ENCODE peak calls at places on chromosomes 16 and 17, in nine cellular contexts. W, C, Q, U, E, N, X, Z and Y are unnamed samples.

GRCh38 chr17:66372182-66372581 is 69.8 kb downstream of the PRKCA start:
- DNase-seq in N (no peak), E (no peak), Q (no peak), X (no peak), W (no peak), U (no peak), C (peak; percentile 22), Z (peak; percentile 25), Y (no peak)

GRCh38 chr16:27174798-27175197 is 28.5 kb upstream of the KDM8 start:
- DNase-seq in C (peak; percentile 75), Z (no peak), N (no peak), W (no peak), U (peak; percentile 77), Q (peak; percentile 20), X (peak; percentile 53), E (no peak), Y (peak; percentile 70)

GRCh38 chr17:58809564-58809936 is 53.9 kb downstream of the PPM1E start:
- DNase-seq in E (no peak), X (no peak), U (no peak), W (no peak), Z (no peak), C (no peak), N (no peak), Q (no peak), Y (no peak)

GRCh38 chr16:57757326-57757786 is 21.8 kb downstream of the KATNB1 start:
- DNase-seq in C (peak; percentile 84), W (peak; percentile 88), Q (peak; percentile 83), Z (peak; percentile 75), X (peak; percentile 69), U (peak; percentile 81), N (peak; percentile 97), E (peak; percentile 37), Y (peak; percentile 62)

GRCh38 chr16:9033125-9033830 is 58.2 kb upstream of the HAPSTR1 start:
- DNase-seq in Q (peak; percentile 83), E (no peak), Z (peak; percentile 21), C (peak; percentile 69), N (no peak), U (peak; percentile 81), X (peak; percentile 71), W (no peak), Y (peak; percentile 37)

GRCh38 chr17:20612635-20613034 is 33.1 kb downstream of the CDRT15L2 start:
- DNase-seq in Z (no peak), W (no peak), U (no peak), Q (no peak), C (no peak), E (no peak), N (no peak), X (no peak), Y (no peak)

GRCh38 chr16:2473999-2474876 is 689 bp upstream of the TBC1D24 start:
- DNase-seq in C (peak; percentile 37), W (peak; percentile 56), Q (peak; percentile 39), X (peak; percentile 27), E (no peak), Z (peak; percentile 68), N (no peak), U (peak; percentile 79), Y (peak; percentile 42)

GRCh38 chr17:15648384-15648783 is 28.9 kb upstream of the FBXW10B start:
- DNase-seq in C (no peak), Z (no peak), Q (no peak), X (no peak), N (no peak), W (no peak), U (peak; percentile 21), E (no peak), Y (no peak)

GRCh38 chr17:50221500-50222480 is 20.4 kb upstream of the COL1A1 start:
- DNase-seq in N (peak; percentile 92), E (no peak), C (peak; percentile 58), X (peak; percentile 68), Q (peak; percentile 78), Z (peak; percentile 18), U (peak; percentile 95), W (no peak), Y (peak; percentile 91)

GRCh38 chr17:20313306-20313705 is 154.0 kb downstream of the LGALS9B start:
- DNase-seq in W (no peak), C (no peak), N (no peak), U (no peak), E (no peak), Z (no peak), X (no peak), Q (no peak), Y (no peak)

GRCh38 chr16:67814567-67814966 is 7.9 kb downstream of the TSNAXIP1 start:
- DNase-seq in W (no peak), U (no peak), C (no peak), X (no peak), N (no peak), Q (no peak), E (no peak), Z (no peak), Y (no peak)

GRCh38 chr16:11138026-11138768 is 117.8 kb downstream of the SOCS1 start:
- DNase-seq in E (no peak), W (no peak), U (no peak), Z (no peak), C (peak; percentile 58), X (no peak), N (no peak), Q (no peak), Y (peak; percentile 58)

GRCh38 chr17:75612906-75613626 is 20.2 kb upstream of the SMIM5 start:
- DNase-seq in N (no peak), U (no peak), C (no peak), Q (no peak), Z (no peak), X (no peak), W (no peak), E (no peak), Y (no peak)

DNA sequence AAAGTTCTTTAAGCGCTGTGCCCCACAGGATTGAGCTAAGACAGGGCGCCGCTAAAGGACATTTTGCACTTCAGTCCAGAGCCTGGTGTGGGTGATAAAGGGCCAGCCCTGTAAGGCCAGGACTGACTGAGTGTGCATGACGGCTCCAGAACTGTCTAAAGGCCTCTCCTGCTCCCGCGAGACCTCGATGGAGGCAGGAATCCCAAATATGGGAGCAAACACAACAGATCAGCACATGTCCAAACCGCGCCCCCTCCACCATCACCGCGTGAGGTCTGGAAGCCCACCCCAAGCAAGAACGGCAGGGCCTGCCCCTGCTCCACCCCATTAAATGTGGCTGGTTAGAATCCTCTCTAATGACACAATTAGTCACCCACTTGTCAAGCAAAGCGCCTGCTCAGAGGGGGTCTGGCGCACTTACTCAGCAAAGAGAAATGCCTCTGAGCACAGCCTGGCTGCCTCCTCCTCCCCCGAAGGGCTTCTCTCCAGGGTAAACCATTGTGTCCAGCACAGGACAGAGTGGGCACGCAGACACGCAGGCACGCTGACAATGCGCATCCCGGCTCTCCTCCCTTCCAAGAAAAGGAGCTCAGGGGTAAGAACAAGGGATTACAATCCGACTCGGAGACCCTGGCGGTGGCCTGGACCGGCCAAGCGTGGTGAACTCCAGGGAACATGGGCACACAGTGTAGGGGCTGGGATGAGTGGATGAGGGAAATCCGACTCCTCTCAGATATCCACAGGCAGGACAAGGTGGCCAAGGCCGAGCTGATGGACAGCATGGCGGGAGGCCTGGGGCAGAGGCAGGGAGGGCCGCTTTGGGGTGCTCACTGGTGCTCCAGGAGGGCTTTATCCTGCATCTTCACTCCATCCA is 1.5 kb downstream of the MXRA7 start:
- DNase-seq in W (peak; percentile 92), X (peak; percentile 99), N (peak; percentile 97), Q (peak; percentile 97), U (peak; percentile 98), C (peak; percentile 88), E (peak; percentile 95), Z (no peak), Y (peak; percentile 80)
- H3K4me3 ChIP-seq in W (peak overlapping the region; percentile 83), X (peak overlapping the region; percentile 58), N (peak overlapping the region; percentile 86), Q (peak overlapping the region; percentile 60), U (peak overlapping the region; percentile 90), C (peak overlapping the region; percentile 73), E (peak overlapping the region; percentile 88), Z (no peak overlapping the region), Y (peak overlapping the region; percentile 68)

DNA sequence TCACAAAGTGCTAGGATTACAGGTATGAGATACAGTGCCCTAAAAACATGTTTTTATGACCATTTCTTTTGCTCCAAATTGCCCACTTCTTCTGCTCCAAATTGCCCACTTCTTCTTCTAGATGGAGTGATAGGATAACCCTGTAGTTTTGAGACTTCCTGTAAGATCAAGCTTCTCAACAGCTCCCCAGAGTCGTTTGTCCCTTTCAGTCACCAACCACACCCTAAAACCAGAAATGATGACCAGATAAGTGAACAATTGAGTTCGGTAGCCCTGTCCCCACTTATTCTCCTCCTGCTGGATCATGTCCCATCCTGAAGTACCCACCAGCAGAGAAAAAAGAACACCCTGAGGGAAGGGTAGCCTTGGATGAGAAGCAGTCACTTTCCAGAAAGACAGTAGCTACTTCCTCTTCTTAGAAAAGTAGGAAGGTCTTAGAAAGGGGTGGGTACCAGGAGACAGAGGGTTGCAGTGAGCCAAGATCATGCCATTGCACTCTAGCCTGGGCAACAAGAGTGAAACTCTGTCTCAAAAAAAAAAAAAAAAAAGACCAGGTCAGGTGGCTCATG is 2.5 kb downstream of the ODAD4 start:
- DNase-seq in X (no peak), N (no peak), W (no peak), Q (no peak), E (no peak), C (no peak), U (no peak), Z (peak; percentile 76), Y (no peak)
- H3K27ac ChIP-seq in X (no peak overlapping the region), N (no peak overlapping the region), W (no peak overlapping the region), Q (no peak overlapping the region), E (no peak overlapping the region), C (no peak overlapping the region), U (no peak overlapping the region), Z (peak overlapping the region; percentile 20), Y (no peak overlapping the region)

GRCh38 chr17:48997103-48997826 is at the start of gene IGF2BP1:
- DNase-seq in W (no peak), Z (peak; percentile 20), C (no peak), E (no peak), N (no peak), U (peak; percentile 80), Q (peak; percentile 81), X (peak; percentile 78), Y (no peak)
- H3K27me3 ChIP-seq in W (peaks cover 100% of the 10 kb centered on the region), Z (peaks cover 62% of the 10 kb centered on the region), C (peaks cover 95% of the 10 kb centered on the region), E (peaks cover 28% of the 10 kb centered on the region), N (no peaks in the 10 kb centered on the region), U (peaks cover 58% of the 10 kb centered on the region), Q (no peaks in the 10 kb centered on the region), X (peaks cover 20% of the 10 kb centered on the region), Y (peaks cover 67% of the 10 kb centered on the region)

DNA sequence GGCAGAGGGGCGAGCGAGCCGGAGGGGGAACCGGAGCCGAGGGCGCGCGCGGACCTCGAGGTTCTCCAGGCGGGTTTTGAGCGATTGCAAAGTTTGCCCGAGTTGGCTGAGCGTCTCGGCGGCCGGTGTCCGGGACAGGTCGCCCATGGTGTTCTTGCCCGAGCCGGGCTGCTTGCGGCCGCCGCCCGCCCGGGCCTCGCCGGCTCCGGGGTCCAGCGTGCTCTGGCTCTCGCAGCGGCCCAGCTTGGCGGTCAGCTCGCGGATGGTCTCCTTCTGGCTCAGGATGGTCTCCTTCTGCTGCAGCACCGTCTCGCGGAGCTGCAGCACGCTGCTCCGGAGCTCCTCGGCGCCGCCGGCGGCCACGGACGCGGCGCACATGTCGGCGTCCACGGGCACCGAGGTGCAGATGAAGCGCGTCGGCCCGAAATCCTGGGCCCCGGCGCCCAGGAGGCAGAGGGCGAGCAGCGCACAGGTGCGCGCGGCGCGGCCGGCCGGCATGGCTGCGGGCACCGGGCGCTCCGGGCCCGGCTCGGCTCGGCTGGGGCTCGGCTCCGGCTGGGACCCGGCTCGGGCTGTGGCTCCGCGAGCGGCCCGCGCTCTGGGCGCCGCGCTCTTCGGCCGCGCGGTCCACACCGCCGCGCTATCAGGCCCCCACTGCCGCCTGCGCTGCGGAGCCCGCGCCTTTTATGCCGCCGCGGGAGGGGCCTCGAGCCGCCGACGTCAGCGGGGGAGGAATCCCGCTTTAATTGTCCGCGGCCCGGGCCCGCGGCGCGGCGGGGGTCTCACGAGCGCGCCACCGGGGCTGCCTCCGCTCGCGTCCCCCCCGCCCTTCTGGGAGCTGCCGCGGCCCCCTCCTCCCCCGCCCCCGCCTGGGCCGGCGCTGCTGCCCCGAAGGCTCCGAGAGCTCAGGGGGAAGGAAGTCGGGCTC is at the start of gene NPTX1:
- DNase-seq in U (peak; percentile 60), N (no peak), Z (peak; percentile 32), W (no peak), C (peak; percentile 23), E (no peak), X (no peak), Q (peak; percentile 15), Y (no peak)
- H3K4me3 ChIP-seq in U (peak within 1 kb of the TSS; percentile 48), N (no peak within 1 kb of the TSS), Z (no peak within 1 kb of the TSS), W (peak within 1 kb of the TSS; percentile 60), C (peak within 1 kb of the TSS; percentile 56), E (peak within 1 kb of the TSS; percentile 31), X (peak within 1 kb of the TSS; percentile 35), Q (peak within 1 kb of the TSS; percentile 20), Y (peak within 1 kb of the TSS; percentile 30)